ENCODE peak calls at places on chromosomes 3 and 15, in eight cellular contexts. K, M, U, C, B, H, D and I are unnamed samples.

GRCh38 chr15:87348746-87349145 is 907.8 kb downstream of the NTRK3 start:
- DNase-seq in K (no peak), C (no peak), B (no peak), D (no peak), M (no peak), H (no peak), U (peak), I (no peak)

GRCh38 chr3:147412491-147412916 is 3.3 kb downstream of the ZIC1 start:
- DNase-seq in U (no peak), B (no peak), H (no peak), C (no peak), K (no peak), M (no peak), D (no peak), I (no peak)

GRCh38 chr3:168047190-168047795 is 48.4 kb downstream of the GOLIM4 start:
- DNase-seq in M (peak), K (no peak), U (peak), B (no peak), H (peak), D (no peak), C (peak), I (peak)

GRCh38 chr15:77168616-77169015 is 97.7 kb upstream of the TSPAN3 start:
- DNase-seq in D (no peak), K (no peak), H (no peak), B (no peak), M (no peak), C (no peak), U (no peak), I (no peak)

GRCh38 chr3:123660900-123661299 is 76.0 kb upstream of the HACD2 start:
- DNase-seq in K (peak), C (no peak), B (no peak), D (peak), M (peak), U (peak), H (no peak), I (no peak)

GRCh38 chr3:183148056-183148455 is 14.5 kb downstream of the LAMP3 start:
- DNase-seq in M (no peak), D (no peak), K (no peak), C (no peak), U (peak), B (no peak), H (no peak), I (no peak)

GRCh38 chr15:57440167-57440566 is 63.9 kb downstream of the CGNL1 start:
- DNase-seq in D (no peak), H (no peak), C (no peak), M (no peak), B (no peak), U (no peak), K (no peak), I (no peak)

GRCh38 chr3:195697582-195698324 is 23.0 kb upstream of the MUC20 start:
- DNase-seq in U (peak), M (peak), D (peak), C (no peak), K (no peak), B (no peak), H (peak), I (no peak)

GRCh38 chr3:177106184-177106583 is 91.1 kb downstream of the TBL1XR1 start:
- DNase-seq in C (no peak), U (no peak), D (no peak), B (no peak), K (no peak), H (no peak), M (no peak), I (peak)

GRCh38 chr15:64810499-64811326 is 14.7 kb downstream of the PIF1 start:
- DNase-seq in B (no peak), U (no peak), K (no peak), M (no peak), H (no peak), D (no peak), C (no peak), I (no peak)

GRCh38 chr3:150887031-150887430 is 18.2 kb downstream of the MINDY4B start:
- DNase-seq in U (no peak), C (no peak), D (no peak), B (no peak), H (no peak), M (no peak), K (no peak), I (no peak)

GRCh38 chr15:92097473-92098178 is 244.1 kb downstream of the SLCO3A1 start:
- DNase-seq in D (peak), B (no peak), C (peak), H (peak), M (peak), K (no peak), U (peak), I (peak)

GRCh38 chr3:180871901-180872300 is 40.6 kb upstream of the FXR1 start:
- DNase-seq in D (no peak), B (no peak), M (no peak), K (no peak), H (no peak), U (peak), C (no peak), I (no peak)

GRCh38 chr3:2810723-2811122 is 299.5 kb downstream of the IL5RA start:
- DNase-seq in D (no peak), C (no peak), B (no peak), H (peak), K (no peak), U (no peak), M (no peak), I (no peak)

GRCh38 chr15:38149315-38149714 is 103.3 kb upstream of the SPRED1 start:
- DNase-seq in D (no peak), U (no peak), K (no peak), M (no peak), H (no peak), B (no peak), C (no peak), I (no peak)

GRCh38 chr3:76352848-76353130 is 567.4 kb upstream of the ZNF717 start:
- DNase-seq in C (no peak), M (no peak), B (no peak), D (no peak), U (no peak), K (no peak), H (no peak), I (no peak)

GRCh38 chr3:109195812-109196211 is 59.3 kb downstream of the C3orf85 start:
- DNase-seq in U (no peak), M (peak), B (no peak), K (no peak), H (no peak), C (no peak), D (no peak), I (no peak)

GRCh38 chr15:67331676-67332075 is 77.1 kb downstream of the IQCH start:
- DNase-seq in D (no peak), B (no peak), U (peak), C (no peak), M (no peak), K (peak), H (no peak), I (no peak)

GRCh38 chr15:73383310-73384185 is 14.8 kb upstream of the HCN4 start:
- DNase-seq in B (no peak), U (no peak), M (no peak), H (no peak), D (no peak), C (no peak), K (no peak), I (no peak)

GRCh38 chr3:118811333-118811732 is 223.3 kb downstream of the IGSF11 start:
- DNase-seq in C (no peak), U (no peak), M (no peak), K (no peak), D (no peak), H (no peak), B (no peak), I (no peak)

GRCh38 chr3:10011644-10012043 is 14.6 kb upstream of the FANCD2 start:
- DNase-seq in C (no peak), D (no peak), B (no peak), H (no peak), M (no peak), K (no peak), U (peak), I (no peak)

GRCh38 chr3:11095932-11096265 is 58.4 kb upstream of the HRH1 start:
- DNase-seq in B (no peak), K (no peak), U (no peak), M (no peak), C (no peak), H (peak), D (no peak), I (no peak)
- TF ChIP-seq CTCF in B (no peak), K (no peak), U (peak), M (no peak), C (no peak), H (peak), D (no peak), I (no peak)

GRCh38 chr3:12948891-12949711 is 107.7 kb upstream of the RPL32 start:
- DNase-seq in U (peak), M (no peak), D (no peak), B (no peak), H (peak), K (no peak), C (peak), I (no peak)
- TF ChIP-seq CTCF in U (no peak), M (no peak), D (no peak), B (no peak), H (peak), K (peak), C (no peak), I (no peak)

DNA sequence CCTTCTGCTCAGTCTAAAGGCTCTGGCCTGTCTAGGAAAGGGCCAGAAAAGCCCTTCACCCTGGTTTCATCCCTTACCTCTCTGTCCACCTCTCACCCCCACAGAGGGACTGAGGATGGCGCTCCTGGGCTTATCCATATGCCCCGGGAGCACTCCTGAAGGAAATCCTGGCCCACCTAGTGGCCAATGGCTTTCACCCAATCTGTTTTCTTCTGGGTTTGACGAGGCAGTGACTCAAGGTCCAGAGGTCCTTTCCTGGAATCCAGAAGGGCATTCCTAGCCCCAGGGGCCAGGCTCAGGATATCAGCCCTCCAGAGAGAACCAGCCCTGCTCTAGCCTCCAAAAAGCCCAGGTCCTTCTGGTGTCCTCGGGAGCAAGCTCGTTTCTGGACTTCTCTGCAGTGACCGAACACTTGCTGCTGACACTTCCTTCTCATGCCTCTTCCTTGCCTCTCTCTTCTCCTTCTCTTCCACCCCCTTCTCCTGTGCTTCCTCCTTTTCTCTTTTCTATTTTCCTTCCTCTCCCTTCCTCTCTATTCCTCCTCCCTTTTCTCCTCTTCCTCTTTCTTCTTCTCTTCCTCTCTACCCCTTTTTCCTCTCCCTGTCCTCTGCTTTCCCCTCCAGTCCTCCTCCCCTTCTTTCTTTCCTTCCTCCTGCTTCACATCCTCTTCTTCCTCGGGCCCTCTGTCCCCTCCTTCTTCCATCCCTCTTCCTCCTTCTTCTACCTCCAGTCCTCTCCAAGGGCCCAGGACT is 59.6 kb downstream of the RHCG start:
- DNase-seq in D (no peak), M (no peak), K (no peak), B (no peak), C (no peak), H (no peak), U (no peak), I (no peak)
- TF ChIP-seq CTCF in D (peak), M (no peak), K (no peak), B (no peak), C (no peak), H (no peak), U (no peak), I (peak)

DNA sequence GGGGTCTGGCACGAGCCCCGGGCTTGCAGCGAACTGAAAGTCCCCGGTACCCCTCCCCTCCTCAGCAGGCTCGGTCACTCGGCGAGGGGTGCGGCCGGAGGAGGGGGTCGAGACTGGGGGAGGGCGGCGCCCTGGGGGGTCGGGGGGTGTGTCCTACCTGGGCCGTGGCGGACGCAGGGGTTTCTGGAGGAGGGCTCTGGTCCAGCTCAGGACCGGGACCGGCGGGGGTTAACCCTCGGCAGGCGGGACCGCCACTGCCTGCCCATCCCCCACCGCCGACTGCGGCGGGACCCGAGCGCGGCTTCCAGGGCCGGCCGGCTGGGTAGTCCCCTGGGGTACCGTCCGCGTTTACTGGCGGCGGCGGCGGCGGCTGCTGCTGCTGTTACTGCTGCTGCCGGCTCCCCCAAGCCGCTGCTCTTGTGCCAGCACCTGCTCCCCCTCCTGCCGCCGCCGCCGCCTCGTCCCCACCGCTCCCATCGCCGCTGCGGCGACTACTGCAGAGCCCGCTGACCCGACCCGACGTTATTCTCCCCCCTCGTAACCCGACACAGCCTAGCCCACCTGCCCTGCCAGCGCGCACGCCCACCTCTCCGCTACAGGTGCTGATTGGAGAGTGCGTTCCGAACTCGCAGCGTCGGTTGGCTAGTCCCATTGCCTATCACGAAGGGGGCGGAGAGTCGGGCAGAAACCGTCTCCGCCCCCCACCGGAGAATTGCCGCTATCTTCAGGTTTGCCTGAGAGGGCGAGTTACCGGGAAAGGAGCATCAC is at the start of gene TTBK2:
- DNase-seq in K (peak), B (peak), M (peak), D (peak), C (peak), H (peak), U (peak), I (peak)
- TF ChIP-seq CTCF in K (no peak), B (no peak), M (no peak), D (peak), C (no peak), H (no peak), U (peak), I (no peak)

GRCh38 chr3:154040283-154040682 is 80.9 kb upstream of the ARHGEF26 start:
- DNase-seq in D (no peak), B (no peak), M (peak), H (peak), U (no peak), K (no peak), C (no peak), I (peak)
- TF ChIP-seq CTCF in D (peak), B (no peak), M (peak), H (peak), U (peak), K (peak), C (peak), I (peak)

DNA sequence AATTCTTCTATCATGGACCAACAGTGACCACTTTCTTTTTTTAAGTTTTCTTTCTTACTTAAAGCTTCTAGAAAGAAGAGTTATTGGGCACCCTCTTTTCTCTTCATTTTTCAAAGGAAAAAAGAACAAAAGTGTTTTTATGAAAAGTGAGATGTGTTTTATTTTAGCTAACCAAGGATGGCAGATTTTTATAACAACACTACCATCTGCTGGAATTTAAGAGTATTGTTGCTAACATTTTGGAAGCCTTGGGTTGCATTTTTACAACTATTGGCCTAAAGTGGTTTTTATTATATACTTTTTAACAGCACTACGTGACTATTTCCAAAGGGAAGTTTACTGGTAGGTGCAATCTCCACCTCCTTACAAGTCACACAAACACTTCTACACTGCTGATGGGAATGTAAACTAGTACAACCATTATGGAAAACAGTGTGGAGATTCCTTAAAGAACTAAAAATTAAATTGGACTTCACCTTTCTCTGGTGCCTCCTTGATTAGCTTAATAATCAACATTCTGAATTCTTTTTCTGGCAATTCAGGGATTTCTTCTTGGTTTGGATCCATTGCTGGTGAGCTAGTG is 237.7 kb upstream of the AGTR1 start:
- DNase-seq in D (no peak), U (peak), B (no peak), H (peak), C (no peak), K (no peak), M (no peak), I (no peak)
- TF ChIP-seq CTCF in D (peak), U (peak), B (no peak), H (peak), C (peak), K (peak), M (no peak), I (peak)

GRCh38 chr3:55571913-55572312 is 84.8 kb upstream of the WNT5A start:
- DNase-seq in U (no peak), C (no peak), H (no peak), D (no peak), B (no peak), M (no peak), K (peak), I (peak)
- TF ChIP-seq CTCF in U (peak), C (no peak), H (no peak), D (no peak), B (no peak), M (no peak), K (peak), I (no peak)